ENCODE peak calls at places on chromosomes 5 and 9, in four cellular contexts. One of them, this sample, is unnamed. For H3K9me3, the result is how much of the 10 kb centered on the place peaks cover.

GRCh38 chr5:55176176-55176818 is 3.3 kb upstream of the CDC20B start:
- DNase-seq in stomach: peak
- DNase-seq in ascending aorta: no peak
- DNase-seq in endothelial cell of umbilical vein: peak
- DNase-seq in this sample: peak

GRCh38 chr5:10913846-10914245 is 152.8 kb upstream of the DAP start:
- DNase-seq in ascending aorta: no peak
- DNase-seq in stomach: no peak
- DNase-seq in endothelial cell of umbilical vein: no peak
- DNase-seq in this sample: no peak

GRCh38 chr9:95425910-95426551 is 90.7 kb downstream of the PTCH1 start:
- DNase-seq in endothelial cell of umbilical vein: no peak
- DNase-seq in ascending aorta: no peak
- DNase-seq in stomach: no peak
- DNase-seq in this sample: no peak

GRCh38 chr9:33159760-33160127 is 7.4 kb downstream of the B4GALT1 start:
- DNase-seq in endothelial cell of umbilical vein: peak
- DNase-seq in stomach: peak
- DNase-seq in ascending aorta: peak
- DNase-seq in this sample: peak

GRCh38 chr5:6181871-6182270 is 196.5 kb downstream of the MED10 start:
- DNase-seq in endothelial cell of umbilical vein: no peak
- DNase-seq in stomach: no peak
- DNase-seq in ascending aorta: no peak
- DNase-seq in this sample: no peak

GRCh38 chr9:7756088-7756487 is 43.5 kb downstream of the DMAC1 start:
- DNase-seq in endothelial cell of umbilical vein: peak
- DNase-seq in ascending aorta: no peak
- DNase-seq in stomach: no peak
- DNase-seq in this sample: no peak

GRCh38 chr5:138933522-138934290 is 58.6 kb upstream of the LRRTM2 start:
- DNase-seq in ascending aorta: no peak
- DNase-seq in endothelial cell of umbilical vein: no peak
- DNase-seq in stomach: peak
- DNase-seq in this sample: no peak

GRCh38 chr9:109560470-109561132 is 62.5 kb upstream of the PTPN3 start:
- DNase-seq in ascending aorta: peak
- DNase-seq in stomach: no peak
- DNase-seq in endothelial cell of umbilical vein: no peak
- DNase-seq in this sample: no peak

GRCh38 chr9:112367465-112367864 is 12.4 kb upstream of the HSDL2 start:
- DNase-seq in endothelial cell of umbilical vein: no peak
- DNase-seq in ascending aorta: no peak
- DNase-seq in stomach: no peak
- DNase-seq in this sample: no peak
- H3K9me3 ChIP-seq in endothelial cell of umbilical vein: under half
- H3K9me3 ChIP-seq in ascending aorta: under half
- H3K9me3 ChIP-seq in stomach: under half
- H3K9me3 ChIP-seq in this sample: under half

GRCh38 chr5:176812269-176813259 is 2.2 kb downstream of the UNC5A start:
- DNase-seq in stomach: no peak
- DNase-seq in endothelial cell of umbilical vein: peak
- DNase-seq in ascending aorta: no peak
- DNase-seq in this sample: no peak
- TF ChIP-seq CTCF in stomach: no peak
- TF ChIP-seq CTCF in endothelial cell of umbilical vein: peak
- TF ChIP-seq CTCF in ascending aorta: no peak
- TF ChIP-seq CTCF in this sample: no peak

GRCh38 chr5:2334686-2335085 is 416.8 kb downstream of the IRX2 start:
- DNase-seq in stomach: no peak
- DNase-seq in endothelial cell of umbilical vein: no peak
- DNase-seq in ascending aorta: no peak
- DNase-seq in this sample: no peak
- H3K9me3 ChIP-seq in stomach: under half
- H3K9me3 ChIP-seq in endothelial cell of umbilical vein: under half
- H3K9me3 ChIP-seq in ascending aorta: under half
- H3K9me3 ChIP-seq in this sample: under half

DNA sequence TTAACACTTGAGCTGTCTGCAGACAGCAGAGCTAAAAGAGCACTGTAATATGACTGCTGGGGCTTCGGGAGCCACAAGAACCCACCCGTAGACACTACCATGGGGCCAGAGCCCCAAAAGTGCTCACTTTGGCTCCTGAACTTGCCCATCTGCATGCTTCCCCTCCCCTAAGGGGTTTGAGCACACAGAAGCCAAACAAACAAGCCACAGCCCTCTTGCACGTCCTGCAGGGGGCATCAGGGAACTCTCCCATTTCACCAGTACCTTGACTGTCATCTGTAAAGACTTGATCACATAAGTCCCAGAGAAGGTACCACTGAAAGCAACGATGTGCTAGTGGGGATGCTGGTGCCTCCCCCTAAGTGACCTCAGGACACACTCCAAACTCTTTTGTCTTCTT is 681.8 kb downstream of the SEMA5A start:
- DNase-seq in stomach: no peak
- DNase-seq in ascending aorta: no peak
- DNase-seq in endothelial cell of umbilical vein: peak
- DNase-seq in this sample: no peak
- TF ChIP-seq CTCF in stomach: no peak
- TF ChIP-seq CTCF in ascending aorta: no peak
- TF ChIP-seq CTCF in endothelial cell of umbilical vein: no peak
- TF ChIP-seq CTCF in this sample: no peak